ENCODE peak calls at places on chromosomes 2 and 18, in four cellular contexts. Q is glutamatergic neuron, N is AG20443, E is HFFc6. K is an unnamed sample.

GRCh38 chr2:50535971-50536759 is 495.8 kb downstream of the NRXN1 start:
- DNase-seq in N (no peak), Q (peak), E (no peak), K (peak)

GRCh38 chr2:28583899-28584553 is 88.2 kb downstream of the PLB1 start:
- DNase-seq in Q (no peak), N (peak), E (peak), K (peak)

GRCh38 chr2:86048888-86049287 is 56.8 kb downstream of the POLR1A start:
- DNase-seq in Q (no peak), N (no peak), E (no peak), K (no peak)

GRCh38 chr2:47535991-47536390 is 133.0 kb downstream of the MSH2 start:
- DNase-seq in N (no peak), Q (no peak), E (peak), K (no peak)

GRCh38 chr2:110732422-110733413 is at the start of gene ACOXL:
- DNase-seq in Q (peak), N (no peak), E (no peak), K (no peak)

GRCh38 chr2:10613263-10613662 is 76.5 kb downstream of the NOL10 start:
- DNase-seq in Q (no peak), E (no peak), N (no peak), K (no peak)

GRCh38 chr2:198374375-198375072 is 570.1 kb downstream of the PLCL1 start:
- DNase-seq in Q (peak), E (peak), N (peak), K (peak)

GRCh38 chr18:79510046-79510685 is 114.4 kb downstream of the NFATC1 start:
- DNase-seq in N (no peak), Q (peak), E (no peak), K (no peak)

GRCh38 chr18:23453657-23454011 is 547 bp downstream of the RIOK3 start:
- DNase-seq in N (peak), E (peak), Q (no peak), K (peak)

GRCh38 chr2:25376750-25377621 is 35.3 kb upstream of the DNMT3A start:
- DNase-seq in Q (peak), N (peak), E (peak), K (peak)

K was measured in GM12865.